ENCODE peak calls at places on chromosome 17, in ten cellular contexts. Q, S, D, M, I, O, J, B, U and H are unnamed samples.

GRCh38 chr17:68512967-68513474 is 791 bp downstream of the PRKAR1A start:
- DNase-seq in Q (no peak), S (peak; percentile 55), D (no peak), M (no peak), I (peak; percentile 68), O (no peak), J (peak; percentile 30), B (peak; percentile 86), U (no peak), H (peak; percentile 65)

GRCh38 chr17:29214215-29215146 is 32.2 kb upstream of the CRYBA1 start:
- DNase-seq in Q (peak; percentile 23), S (no peak), D (no peak), M (no peak), I (no peak), O (no peak), J (no peak), B (no peak), U (no peak), H (no peak)

GRCh38 chr17:3761061-3761917 is 37.6 kb downstream of the HASPIN start:
- DNase-seq in Q (no peak), S (no peak), D (no peak), M (no peak), I (no peak), O (no peak), J (no peak), B (no peak), U (no peak), H (no peak)

GRCh38 chr17:9912146-9913099 is 7.4 kb upstream of the RCVRN start:
- DNase-seq in Q (no peak), S (no peak), D (no peak), M (no peak), I (no peak), O (no peak), J (no peak), B (no peak), U (no peak), H (no peak)

GRCh38 chr17:76888661-76889060 is 20.5 kb downstream of the MGAT5B start:
- DNase-seq in Q (no peak), S (no peak), D (no peak), M (no peak), I (no peak), O (no peak), J (no peak), B (peak; percentile 55), U (no peak), H (peak; percentile 85)

GRCh38 chr17:11986939-11987329 is 10.3 kb downstream of the ZNF18 start:
- DNase-seq in Q (no peak), S (peak; percentile 51), D (no peak), M (no peak), I (peak; percentile 57), O (peak; percentile 24), J (no peak), B (peak; percentile 65), U (no peak), H (peak; percentile 70)

GRCh38 chr17:11948791-11949190 is 48.5 kb downstream of the ZNF18 start:
- DNase-seq in Q (no peak), S (peak; percentile 35), D (no peak), M (no peak), I (no peak), O (no peak), J (peak; percentile 83), B (no peak), U (no peak), H (no peak)

GRCh38 chr17:40251576-40251975 is 32.5 kb downstream of the WIPF2 start:
- DNase-seq in Q (no peak), S (peak; percentile 78), D (no peak), M (no peak), I (peak; percentile 92), O (no peak), J (peak; percentile 86), B (no peak), U (no peak), H (no peak)

GRCh38 chr17:55420776-55421178 is 858 bp downstream of the MMD start:
- DNase-seq in Q (no peak), S (peak; percentile 47), D (peak; percentile 27), M (peak; percentile 31), I (peak; percentile 46), O (peak; percentile 32), J (peak; percentile 51), B (peak; percentile 53), U (no peak), H (peak; percentile 55)

GRCh38 chr17:29929006-29929543 is 953 bp downstream of the SSH2 start:
- DNase-seq in Q (no peak), S (peak; percentile 67), D (no peak), M (no peak), I (peak; percentile 75), O (peak; percentile 17), J (peak; percentile 24), B (peak; percentile 69), U (no peak), H (peak; percentile 70)

GRCh38 chr17:40793800-40794199 is 6.0 kb downstream of the KRT28 start:
- DNase-seq in Q (no peak), S (no peak), D (no peak), M (no peak), I (no peak), O (no peak), J (no peak), B (no peak), U (no peak), H (no peak)

GRCh38 chr17:50127661-50128361 is 2.1 kb downstream of the SAMD14 start:
- DNase-seq in Q (no peak), S (no peak), D (no peak), M (no peak), I (peak; percentile 51), O (no peak), J (no peak), B (peak; percentile 63), U (no peak), H (peak; percentile 55)

GRCh38 chr17:78477913-78478756 is 99.1 kb downstream of the DNAH17 start:
- DNase-seq in Q (no peak), S (no peak), D (no peak), M (no peak), I (no peak), O (no peak), J (no peak), B (no peak), U (no peak), H (no peak)
- H3K27ac ChIP-seq in Q (no peak overlapping the region), S (no peak overlapping the region), D (no peak overlapping the region), M (no peak overlapping the region), I (no peak overlapping the region), O (no peak overlapping the region), J (no peak overlapping the region), B (no peak overlapping the region), U (no peak overlapping the region), H (no peak overlapping the region)

DNA sequence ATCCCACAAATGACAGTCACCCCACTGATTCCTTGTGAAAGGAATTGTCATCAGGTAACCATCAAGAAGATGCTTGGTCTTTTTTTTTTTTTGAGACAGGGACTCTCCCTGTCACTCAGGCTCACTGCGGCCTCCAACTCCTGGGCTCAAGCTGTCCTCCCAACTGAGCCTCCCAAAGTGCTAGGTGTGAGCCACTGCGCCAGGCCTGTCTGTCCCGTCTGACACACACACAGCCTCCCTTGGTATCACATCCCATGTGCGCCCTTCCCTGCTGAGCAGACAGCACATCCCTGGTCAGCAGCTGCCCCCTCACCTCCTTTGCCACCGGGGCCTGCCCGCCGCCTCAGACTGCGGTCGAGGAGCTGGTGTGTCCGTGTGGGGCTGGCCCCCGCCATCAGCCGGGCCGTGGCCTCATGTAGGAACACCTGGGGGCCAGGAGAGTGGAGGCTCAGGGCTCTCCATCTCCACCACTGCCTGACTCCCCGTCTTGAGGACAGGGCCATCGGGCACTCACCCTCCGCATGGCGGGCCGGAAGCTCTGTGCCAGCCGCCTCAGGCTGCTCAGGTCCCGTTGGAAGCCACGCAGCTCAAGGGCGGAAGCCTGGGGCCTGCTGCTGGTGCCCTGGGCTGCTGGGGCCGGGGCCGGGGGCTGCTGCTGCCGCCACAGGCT is 23.6 kb downstream of the SREBF1 start:
- DNase-seq in Q (no peak), S (no peak), D (no peak), M (no peak), I (no peak), O (no peak), J (no peak), B (no peak), U (no peak), H (no peak)
- H3K27ac ChIP-seq in Q (peak overlapping the region; percentile 85), S (no peak overlapping the region), D (no peak overlapping the region), M (no peak overlapping the region), I (no peak overlapping the region), O (no peak overlapping the region), J (peak overlapping the region; percentile 63), B (no peak overlapping the region), U (no peak overlapping the region), H (peak overlapping the region; percentile 45)

GRCh38 chr17:82780195-82780594 is 28.3 kb downstream of the TBCD start:
- DNase-seq in Q (no peak), S (no peak), D (no peak), M (no peak), I (peak; percentile 22), O (no peak), J (no peak), B (no peak), U (no peak), H (no peak)

GRCh38 chr17:82780981-82781893 is 29.4 kb downstream of the TBCD start:
- DNase-seq in Q (no peak), S (no peak), D (no peak), M (no peak), I (no peak), O (no peak), J (no peak), B (no peak), U (no peak), H (no peak)

GRCh38 chr17:82783498-82783897 is 31.6 kb downstream of the TBCD start:
- DNase-seq in Q (no peak), S (no peak), D (no peak), M (no peak), I (no peak), O (no peak), J (no peak), B (no peak), U (no peak), H (no peak)

GRCh38 chr17:82782657-82783207 is 30.9 kb downstream of the TBCD start:
- DNase-seq in Q (no peak), S (no peak), D (no peak), M (no peak), I (no peak), O (no peak), J (peak; percentile 33), B (no peak), U (no peak), H (no peak)

GRCh38 chr17:82781894-82782274 is 30.0 kb downstream of the TBCD start:
- DNase-seq in Q (peak; percentile 87), S (peak; percentile 91), D (peak; percentile 65), M (peak; percentile 76), I (peak; percentile 68), O (peak; percentile 67), J (peak; percentile 85), B (peak; percentile 68), U (peak; percentile 32), H (peak; percentile 82)
- H3K27ac ChIP-seq in Q (no peak overlapping the region), S (no peak overlapping the region), D (no peak overlapping the region), M (no peak overlapping the region), I (no peak overlapping the region), O (no peak overlapping the region), J (no peak overlapping the region), B (no peak overlapping the region), U (no peak overlapping the region), H (no peak overlapping the region)

DNA sequence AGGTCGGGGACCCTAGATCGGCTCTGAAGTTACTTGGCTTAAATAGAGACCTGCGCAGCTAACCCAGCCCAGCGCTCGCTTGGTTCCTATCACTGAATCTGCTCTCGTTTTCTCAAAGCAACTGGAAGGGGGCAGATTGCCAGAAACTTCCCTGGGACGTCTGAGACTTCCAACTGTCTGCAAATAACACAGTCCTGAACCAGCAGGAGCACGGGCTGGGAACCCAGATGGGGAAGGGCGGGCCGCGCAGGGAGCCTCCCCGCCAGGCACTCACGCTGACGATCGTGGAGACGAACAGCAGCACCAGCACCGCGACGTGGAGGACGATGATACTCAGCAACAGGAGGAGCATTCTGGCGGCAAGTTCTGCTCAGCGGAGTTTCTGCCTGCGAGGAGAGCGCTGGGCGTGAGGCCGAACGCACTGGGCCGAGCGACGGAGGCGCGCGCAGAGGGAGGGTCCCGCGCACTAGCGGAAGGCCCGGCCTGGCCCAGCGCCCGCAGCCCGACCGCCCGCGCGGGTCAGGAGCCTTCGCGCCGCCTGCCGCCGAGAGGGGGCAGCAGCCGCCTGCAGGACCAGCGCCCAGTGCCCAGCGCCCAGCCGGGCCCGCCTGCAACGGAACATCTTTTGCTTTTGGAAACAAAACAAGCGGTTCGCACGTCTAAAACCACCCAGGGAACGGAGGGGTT is 4.6 kb downstream of the PMP22 start:
- DNase-seq in Q (peak; percentile 90), S (peak; percentile 95), D (peak; percentile 8), M (peak; percentile 17), I (peak; percentile 84), O (peak; percentile 76), J (peak; percentile 90), B (peak; percentile 84), U (peak; percentile 50), H (peak; percentile 89)
- H3K27ac ChIP-seq in Q (peak overlapping the region; percentile 96), S (peak overlapping the region; percentile 97), D (no peak overlapping the region), M (no peak overlapping the region), I (peak overlapping the region; percentile 74), O (no peak overlapping the region), J (peak overlapping the region; percentile 94), B (no peak overlapping the region), U (peak overlapping the region; percentile 98), H (no peak overlapping the region)